ENCODE peak calls at places on chromosomes 6 and 20, in seven cellular contexts. O is sigmoid colon, G is pancreas, J is BE2C, E is AG09309, W is spleen, Z is fibroblast of lung. Q is an unnamed sample.

GRCh38 chr6:43013020-43013842 is 515 bp downstream of the MEA1 start:
- DNase-seq in J (no peak), Z (peak), W (no peak), O (no peak), E (no peak), G (no peak), Q (peak)

GRCh38 chr6:144637535-144637934 is 352.4 kb downstream of the UTRN start:
- DNase-seq in Z (no peak), G (no peak), W (no peak), E (no peak), J (no peak), O (no peak), Q (no peak)

GRCh38 chr6:6803180-6803978 is 214.9 kb downstream of the LY86 start:
- DNase-seq in Z (no peak), E (no peak), J (no peak), O (no peak), W (peak), G (no peak), Q (no peak)

GRCh38 chr6:169986848-169987498 is 235.6 kb downstream of the ERMARD start:
- DNase-seq in Z (no peak), E (no peak), G (no peak), O (peak), W (peak), J (no peak), Q (no peak)

GRCh38 chr20:9660236-9660868 is 146.0 kb downstream of the LAMP5 start:
- DNase-seq in G (no peak), J (no peak), O (no peak), Z (peak), W (no peak), E (no peak), Q (peak)

GRCh38 chr20:38304845-38305447 is 990 bp downstream of the BPI start:
- DNase-seq in W (peak), O (no peak), Z (peak), J (peak), G (no peak), E (no peak), Q (peak)

GRCh38 chr20:2631228-2631627 is 21.2 kb upstream of the NOP56 start:
- DNase-seq in G (no peak), O (no peak), Z (peak), E (no peak), W (no peak), J (no peak), Q (peak)

GRCh38 chr20:953742-954141 is 37.6 kb upstream of the ANGPT4 start:
- DNase-seq in J (peak), E (no peak), G (no peak), O (peak), Z (no peak), W (peak), Q (peak)

GRCh38 chr6:90193359-90193758 is 103.3 kb downstream of the BACH2 start:
- DNase-seq in E (no peak), O (no peak), Z (no peak), W (no peak), J (no peak), G (no peak), Q (no peak)

GRCh38 chr6:146381486-146381885 is 162.1 kb upstream of the RAB32 start:
- DNase-seq in G (no peak), J (no peak), E (no peak), O (no peak), W (no peak), Z (no peak), Q (peak)

GRCh38 chr20:57476073-57476526 is 48.8 kb downstream of the CTCFL start:
- DNase-seq in O (peak), Z (no peak), W (peak), E (no peak), G (no peak), J (no peak), Q (no peak)

GRCh38 chr6:132768051-132768517 is 10.4 kb upstream of the VNN2 start:
- DNase-seq in O (no peak), E (no peak), G (peak), J (peak), W (peak), Z (peak), Q (peak)

GRCh38 chr6:160421854-160422253 is 73.7 kb downstream of the SLC22A3 start:
- DNase-seq in G (no peak), Z (no peak), W (no peak), O (peak), E (no peak), J (no peak), Q (peak)

GRCh38 chr6:154230910-154231595 is 125.5 kb downstream of the IPCEF1 start:
- DNase-seq in E (no peak), J (no peak), W (no peak), O (no peak), Z (no peak), G (no peak), Q (no peak)

GRCh38 chr20:62254021-62254724 is 15.9 kb downstream of the OSBPL2 start:
- DNase-seq in W (no peak), Z (no peak), G (peak), E (no peak), J (peak), O (no peak), Q (no peak)

GRCh38 chr20:19012671-19013070 is 199.1 kb downstream of the SCP2D1 start:
- DNase-seq in E (peak), W (no peak), Z (no peak), J (no peak), G (no peak), O (no peak), Q (peak)

GRCh38 chr6:165605901-165606739 is 56.9 kb downstream of the PDE10A start:
- DNase-seq in E (no peak), W (no peak), Z (no peak), J (no peak), G (no peak), O (no peak), Q (no peak)

GRCh38 chr20:44714701-44715494 is at the start of gene CCN5:
- DNase-seq in Z (peak), G (peak), W (peak), O (peak), J (peak), E (no peak), Q (peak)

GRCh38 chr20:62979876-62980373 is 26.8 kb downstream of the BHLHE23 start:
- DNase-seq in E (no peak), O (no peak), Z (no peak), J (no peak), W (no peak), G (no peak), Q (no peak)

GRCh38 chr6:35919827-35920751 is 809 bp downstream of the SRPK1 start:
- DNase-seq in G (peak), E (no peak), J (peak), Z (peak), O (peak), W (peak), Q (peak)

GRCh38 chr6:31792741-31793140 is 2.8 kb downstream of the VARS1 start:
- DNase-seq in Z (no peak), J (no peak), O (no peak), G (no peak), W (no peak), E (no peak), Q (peak)

GRCh38 chr6:48757661-48758060 is 646.7 kb upstream of the PTCHD4 start:
- DNase-seq in J (no peak), W (no peak), O (no peak), G (no peak), E (no peak), Z (no peak), Q (peak)

GRCh38 chr6:18384621-18385020 is 2.5 kb upstream of the RNF144B start:
- DNase-seq in E (no peak), W (no peak), J (no peak), Z (no peak), G (no peak), O (no peak), Q (no peak)

GRCh38 chr6:18379376-18380117 is 7.6 kb upstream of the RNF144B start:
- DNase-seq in G (no peak), W (no peak), J (no peak), Z (no peak), E (no peak), O (no peak), Q (no peak)

GRCh38 chr6:18380165-18380564 is 7.0 kb upstream of the RNF144B start:
- DNase-seq in J (no peak), E (no peak), Z (no peak), W (no peak), G (no peak), O (no peak), Q (peak)
- H3K4me3 ChIP-seq in J (no peak), E (no peak), Z (no peak), W (no peak), G (no peak), O (no peak), Q (no peak)

DNA sequence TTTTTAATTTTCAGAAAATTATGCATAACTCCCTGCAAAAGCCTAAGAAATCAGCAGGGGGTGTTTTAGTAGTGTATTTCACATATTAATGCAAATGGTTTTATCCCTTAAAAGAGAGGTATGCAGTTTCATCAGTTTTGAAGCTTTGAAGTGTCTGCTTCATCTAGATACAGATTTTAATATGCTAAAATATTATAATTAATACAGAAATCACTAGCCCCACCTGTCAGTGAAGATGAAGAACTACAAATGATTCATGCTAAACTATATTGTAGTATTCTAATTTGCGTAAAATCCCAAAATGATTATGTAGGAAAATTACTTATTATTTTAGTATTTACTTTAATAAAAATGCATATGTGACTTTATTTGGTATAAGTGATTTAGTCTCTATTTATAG is 2.9 kb upstream of the TFB1M start:
- DNase-seq in G (no peak), J (no peak), Z (peak), W (no peak), E (no peak), O (no peak), Q (peak)
- TF ChIP-seq CTCF in G (no peak), J (peak), Z (no peak), W (no peak), E (no peak), O (no peak), Q (peak)

DNA sequence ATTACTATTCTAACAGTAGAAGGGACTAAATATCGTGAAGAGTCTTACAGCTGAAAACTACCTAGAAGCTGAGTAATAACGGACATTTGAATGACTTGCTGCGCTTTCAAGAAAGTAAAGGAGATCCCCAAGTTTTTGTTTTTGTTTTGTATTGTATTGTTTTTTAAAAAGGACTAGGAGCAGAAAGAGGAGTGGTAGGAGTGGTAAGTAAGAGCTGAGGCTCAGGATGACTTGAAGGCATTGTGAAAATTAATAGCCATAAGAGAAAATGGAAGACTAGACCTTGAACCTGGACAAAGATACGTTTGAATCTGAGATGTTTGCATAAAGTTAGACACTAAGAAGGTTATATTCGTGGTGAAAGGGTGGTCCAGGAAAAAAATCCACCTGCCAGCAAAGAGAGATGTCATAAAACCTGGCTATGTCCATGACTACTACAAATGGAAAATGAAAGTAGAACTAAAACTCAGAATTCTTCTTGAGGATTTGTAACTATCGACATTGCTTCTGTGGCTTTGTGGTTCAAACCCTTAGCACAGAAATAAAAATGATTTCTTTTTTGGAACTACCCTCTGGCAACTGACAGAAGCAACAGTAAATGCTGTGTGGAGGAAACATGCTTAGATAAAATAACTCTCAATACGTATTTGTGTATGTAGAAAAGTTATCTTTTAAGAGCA is 824.8 kb upstream of the FLRT3 start:
- DNase-seq in E (no peak), G (no peak), Z (no peak), O (no peak), W (no peak), J (no peak), Q (no peak)
- H3K4me3 ChIP-seq in E (no peak), G (no peak), Z (no peak), O (no peak), W (peak), J (no peak), Q (no peak)

GRCh38 chr6:158109744-158110143 is 58.3 kb downstream of the SERAC1 start:
- DNase-seq in G (no peak), O (no peak), J (no peak), W (no peak), Z (peak), E (no peak), Q (peak)

GRCh38 chr6:158103228-158103627 is 64.8 kb downstream of the SERAC1 start:
- DNase-seq in G (no peak), O (no peak), J (no peak), E (no peak), Z (no peak), W (no peak), Q (no peak)

DNA sequence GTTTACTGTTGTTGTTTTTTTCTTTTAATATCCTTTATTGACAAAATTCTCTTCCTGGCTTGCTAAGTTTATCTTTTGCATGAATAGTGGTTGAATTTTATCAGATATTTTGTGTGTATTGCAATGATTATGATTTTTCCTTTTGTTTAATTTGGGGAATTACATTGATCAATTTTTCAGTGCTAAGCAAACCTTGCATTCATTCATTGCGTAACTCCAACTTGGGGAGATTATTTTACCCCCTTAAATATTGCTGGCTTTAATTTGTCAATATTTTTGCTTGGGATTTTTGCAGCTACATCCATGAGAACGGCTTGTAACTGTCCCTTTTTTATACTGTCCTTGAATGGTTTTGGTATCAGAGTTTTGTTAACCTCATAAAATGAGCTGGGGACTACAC is 63.4 kb downstream of the SERAC1 start:
- DNase-seq in W (no peak), G (no peak), E (no peak), O (no peak), J (no peak), Z (no peak), Q (no peak)
- TF ChIP-seq CTCF in W (no peak), G (no peak), E (no peak), O (no peak), J (no peak), Z (no peak), Q (no peak)